ENCODE peak calls at places on chromosomes 1 and 21, in six cellular contexts. M is PC-9, X is fibroblast of lung, N is GM23248, K is PC-3, C is HCT116. E is an unnamed sample.

GRCh38 chr21:41147096-41147978 is 20.6 kb upstream of the BACE2 start:
- DNase-seq in M (no peak), X (no peak), N (no peak), K (no peak), C (no peak), E (no peak)

GRCh38 chr1:36284517-36284916 is 21.7 kb upstream of the SH3D21 start:
- DNase-seq in M (no peak), X (no peak), N (no peak), K (no peak), C (no peak), E (no peak)

GRCh38 chr1:5905431-5905830 is 86.8 kb downstream of the NPHP4 start:
- DNase-seq in M (no peak), X (no peak), N (no peak), K (no peak), C (no peak), E (no peak)

GRCh38 chr1:215188302-215188950 is 105.9 kb downstream of the KCNK2 start:
- DNase-seq in M (no peak), X (no peak), N (peak; percentile 43), K (peak; percentile 63), C (no peak), E (no peak)

GRCh38 chr1:160257411-160258015 is 4.8 kb downstream of the DCAF8 start:
- DNase-seq in M (no peak), X (no peak), N (no peak), K (no peak), C (no peak), E (no peak)

GRCh38 chr1:39652105-39652504 is 12.7 kb upstream of the HEYL start:
- DNase-seq in M (no peak), X (no peak), N (no peak), K (no peak), C (no peak), E (no peak)

GRCh38 chr1:12464028-12464427 is 154.0 kb downstream of the DHRS3 start:
- DNase-seq in M (no peak), X (peak; percentile 75), N (no peak), K (no peak), C (no peak), E (no peak)

GRCh38 chr1:41545996-41546938 is 61.8 kb upstream of the EDN2 start:
- DNase-seq in M (no peak), X (peak; percentile 13), N (peak; percentile 71), K (no peak), C (no peak), E (no peak)

GRCh38 chr21:33051925-33052324 is 18.0 kb upstream of the OLIG1 start:
- DNase-seq in M (no peak), X (no peak), N (no peak), K (no peak), C (no peak), E (no peak)

GRCh38 chr21:43211085-43212071 is 42.6 kb downstream of the CRYAA start:
- DNase-seq in M (peak; percentile 58), X (peak; percentile 8), N (peak; percentile 20), K (no peak), C (peak; percentile 4), E (no peak)

GRCh38 chr1:115133440-115133839 is 44.1 kb upstream of the TSPAN2 start:
- DNase-seq in M (no peak), X (peak; percentile 89), N (peak; percentile 33), K (peak; percentile 52), C (no peak), E (no peak)

GRCh38 chr1:34695580-34695979 is 59.3 kb upstream of the GJB5 start:
- DNase-seq in M (no peak), X (no peak), N (no peak), K (no peak), C (no peak), E (no peak)

GRCh38 chr1:227542153-227543120 is 20.9 kb upstream of the ZNF678 start:
- DNase-seq in M (peak; percentile 90), X (peak; percentile 80), N (peak; percentile 89), K (peak; percentile 98), C (peak; percentile 41), E (no peak)

GRCh38 chr1:20149601-20150325 is 10.6 kb downstream of the PLA2G2F start:
- DNase-seq in M (no peak), X (no peak), N (no peak), K (no peak), C (no peak), E (no peak)

GRCh38 chr1:245512181-245512888 is 357.6 kb downstream of the KIF26B start:
- DNase-seq in M (no peak), X (peak; percentile 48), N (peak; percentile 33), K (no peak), C (no peak), E (no peak)

GRCh38 chr1:220787069-220787614 is 429 bp downstream of the MTARC1 start:
- DNase-seq in M (peak; percentile 80), X (no peak), N (no peak), K (peak; percentile 84), C (peak; percentile 51), E (no peak)

GRCh38 chr1:12711421-12712005 is 4.4 kb upstream of the AADACL3 start:
- DNase-seq in M (no peak), X (no peak), N (peak; percentile 35), K (no peak), C (no peak), E (no peak)

GRCh38 chr1:17862125-17862524 is 107.0 kb downstream of the ACTL8 start:
- DNase-seq in M (no peak), X (no peak), N (no peak), K (no peak), C (no peak), E (no peak)

GRCh38 chr21:45642122-45642813 is 1.3 kb upstream of the PCBP3 start:
- DNase-seq in M (no peak), X (no peak), N (peak; percentile 15), K (no peak), C (no peak), E (no peak)

GRCh38 chr1:232127190-232127589 is 500.6 kb downstream of the DISC1 start:
- DNase-seq in M (no peak), X (peak; percentile 89), N (peak; percentile 95), K (peak; percentile 94), C (peak; percentile 29), E (no peak)

GRCh38 chr1:161949543-161949942 is 74.1 kb downstream of the OLFML2B start:
- DNase-seq in M (no peak), X (no peak), N (no peak), K (peak; percentile 35), C (no peak), E (no peak)

GRCh38 chr1:86146566-86146965 is 10.0 kb downstream of the COL24A1 start:
- DNase-seq in M (no peak), X (no peak), N (no peak), K (peak; percentile 14), C (no peak), E (no peak)

GRCh38 chr1:12416101-12416500 is 186.3 kb downstream of the VPS13D start:
- DNase-seq in M (no peak), X (no peak), N (no peak), K (no peak), C (no peak), E (no peak)

GRCh38 chr1:12031039-12031980 is 12.0 kb downstream of the MIIP start:
- DNase-seq in M (peak; percentile 18), X (no peak), N (peak; percentile 66), K (peak; percentile 44), C (no peak), E (peak; percentile 43)

GRCh38 chr1:18739956-18740355 is 109.3 kb downstream of the PAX7 start:
- DNase-seq in M (no peak), X (no peak), N (no peak), K (no peak), C (no peak), E (no peak)

GRCh38 chr1:200154069-200154767 is 126.7 kb downstream of the NR5A2 start:
- DNase-seq in M (no peak), X (peak; percentile 15), N (no peak), K (no peak), C (no peak), E (peak; percentile 44)

GRCh38 chr1:3070654-3071506 is 1.9 kb downstream of the PRDM16 start:
- DNase-seq in M (no peak), X (peak; percentile 29), N (peak; percentile 26), K (no peak), C (no peak), E (no peak)

GRCh38 chr1:113628997-113629396 is 130.3 kb downstream of the PHTF1 start:
- DNase-seq in M (no peak), X (no peak), N (no peak), K (no peak), C (no peak), E (no peak)

GRCh38 chr21:37766104-37766503 is 150.2 kb downstream of the KCNJ6 start:
- DNase-seq in M (no peak), X (no peak), N (no peak), K (no peak), C (no peak), E (no peak)

GRCh38 chr1:168361252-168361651 is 80.6 kb downstream of the TBX19 start:
- DNase-seq in M (no peak), X (no peak), N (no peak), K (no peak), C (no peak), E (no peak)

GRCh38 chr1:9651565-9652378 is at the start of gene PIK3CD:
- DNase-seq in M (no peak), X (peak; percentile 60), N (peak; percentile 70), K (peak; percentile 12), C (no peak), E (peak; percentile 72)
- TF ChIP-seq EZH2 in M (no peak), X (no peak), N (no peak), K (no peak), C (no peak), E (no peak)

DNA sequence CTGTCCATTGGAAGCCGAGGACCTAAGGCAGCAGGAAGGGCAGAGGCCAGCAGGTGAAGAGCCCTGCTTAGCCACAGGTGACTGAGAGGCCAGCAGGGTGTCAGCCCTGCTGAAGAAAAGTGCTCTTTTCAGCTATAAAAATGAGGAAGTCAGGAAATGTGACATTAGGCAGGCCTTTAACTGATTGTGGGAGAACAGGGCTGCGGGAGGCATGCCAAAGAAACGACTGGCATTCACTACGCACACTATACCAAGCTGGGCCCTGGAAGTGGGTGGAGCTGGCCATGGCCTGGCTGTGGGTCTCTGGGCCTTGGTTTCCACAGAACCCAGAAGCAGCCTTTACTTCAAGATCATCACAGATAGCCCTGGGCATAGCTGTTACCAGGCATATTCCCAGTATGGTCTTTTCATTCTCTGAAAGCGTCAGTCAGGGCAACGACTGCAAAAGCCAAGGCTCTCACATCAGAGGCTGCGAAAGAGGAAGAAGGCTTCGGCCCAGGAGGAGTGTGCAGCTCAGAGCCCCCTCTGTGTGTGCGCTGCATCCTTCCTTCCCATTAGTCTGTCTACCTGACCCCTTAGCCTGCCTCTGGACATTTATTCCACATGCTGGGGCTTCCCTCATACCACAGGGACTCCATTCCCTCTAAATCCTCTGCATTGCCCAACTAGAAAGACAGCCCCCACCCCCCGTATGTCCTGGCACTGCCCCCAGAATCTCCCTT is 14.3 kb downstream of the SLC2A1 start:
- DNase-seq in M (peak; percentile 75), X (no peak), N (no peak), K (peak; percentile 42), C (no peak), E (no peak)
- H3K4me3 ChIP-seq in M (peak overlapping the region; percentile 38), X (no peak overlapping the region), N (no peak overlapping the region), K (peak overlapping the region; percentile 12), C (no peak overlapping the region), E (no peak overlapping the region)

DNA sequence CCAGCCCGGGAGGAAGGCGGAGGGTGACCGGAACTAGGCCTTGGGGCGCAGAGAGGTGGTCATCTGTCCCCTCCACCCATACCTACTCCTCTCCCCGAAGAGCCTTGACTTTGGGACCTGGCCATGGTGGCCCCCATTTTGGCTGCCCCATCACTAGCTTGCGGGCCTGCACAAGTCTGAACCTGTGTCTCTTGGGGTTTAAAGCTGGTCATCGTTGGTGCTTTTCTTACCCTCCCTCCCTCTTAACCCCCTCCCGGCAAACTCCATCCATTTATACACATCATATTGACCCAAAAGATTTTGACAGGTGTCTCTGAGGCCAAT is 19.8 kb downstream of the RHBG start:
- DNase-seq in M (no peak), X (no peak), N (no peak), K (no peak), C (no peak), E (no peak)
- TF ChIP-seq EZH2 in M (no peak), X (peak; percentile 58), N (no peak), K (no peak), C (no peak), E (no peak)

GRCh38 chr1:51242546-51242945 is 6.5 kb downstream of the RNF11 start:
- DNase-seq in M (no peak), X (no peak), N (peak; percentile 9), K (no peak), C (no peak), E (no peak)
- H3K4me3 ChIP-seq in M (no peak overlapping the region), X (no peak overlapping the region), N (no peak overlapping the region), K (no peak overlapping the region), C (no peak overlapping the region), E (no peak overlapping the region)